ENCODE peak calls at places on chromosomes 4 and X, in six cellular contexts. I, D, A, J, K and X are unnamed samples.

GRCh38 chrX:147077472-147077871 is 262.9 kb upstream of the CXorf51A start:
- DNase-seq in I (no peak), D (no peak), A (no peak), J (no peak), K (no peak), X (no peak)

GRCh38 chrX:18674417-18674787 is 2.5 kb upstream of the RS1 start:
- DNase-seq in I (peak; percentile 51), D (peak; percentile 41), A (no peak), J (peak; percentile 30), K (peak; percentile 80), X (peak; percentile 11)

GRCh38 chr4:22531226-22531625 is 15.4 kb upstream of the ADGRA3 start:
- DNase-seq in I (no peak), D (no peak), A (no peak), J (no peak), K (no peak), X (no peak)

GRCh38 chrX:24055043-24055356 is 244 bp downstream of the EIF2S3 start:
- DNase-seq in I (no peak), D (no peak), A (no peak), J (no peak), K (no peak), X (no peak)

GRCh38 chr4:38868055-38868965 is 704 bp downstream of the FAM114A1 start:
- DNase-seq in I (no peak), D (no peak), A (peak; percentile 23), J (no peak), K (no peak), X (no peak)

GRCh38 chr4:96352051-96352517 is 512.2 kb downstream of the PDHA2 start:
- DNase-seq in I (no peak), D (no peak), A (peak; percentile 14), J (no peak), K (peak; percentile 16), X (no peak)

GRCh38 chr4:80594696-80595095 is 259.2 kb downstream of the CFAP299 start:
- DNase-seq in I (no peak), D (no peak), A (no peak), J (no peak), K (no peak), X (no peak)

GRCh38 chr4:100164808-100165760 is 25.2 kb downstream of the DDIT4L start:
- DNase-seq in I (no peak), D (no peak), A (no peak), J (no peak), K (no peak), X (no peak)

GRCh38 chr4:25129926-25130325 is 30.3 kb downstream of the SEPSECS start:
- DNase-seq in I (no peak), D (no peak), A (no peak), J (no peak), K (no peak), X (no peak)

GRCh38 chrX:75603833-75604232 is 81.0 kb upstream of the ZDHHC15 start:
- DNase-seq in I (no peak), D (no peak), A (peak; percentile 11), J (peak; percentile 16), K (peak; percentile 42), X (no peak)

GRCh38 chrX:148665001-148665400 is 164.6 kb downstream of the AFF2 start:
- DNase-seq in I (no peak), D (no peak), A (no peak), J (no peak), K (no peak), X (no peak)

GRCh38 chr4:52619591-52619931 is 39.5 kb downstream of the USP46 start:
- DNase-seq in I (no peak), D (no peak), A (no peak), J (no peak), K (no peak), X (no peak)

GRCh38 chr4:60201052-60201673 is 999.0 kb upstream of the ADGRL3 start:
- DNase-seq in I (no peak), D (no peak), A (peak; percentile 22), J (no peak), K (peak; percentile 27), X (no peak)

GRCh38 chr4:159273841-159274240 is 171.0 kb downstream of the RAPGEF2 start:
- DNase-seq in I (no peak), D (no peak), A (no peak), J (no peak), K (no peak), X (no peak)

GRCh38 chrX:117972681-117973080 is 143.9 kb downstream of the KLHL13 start:
- DNase-seq in I (no peak), D (no peak), A (peak; percentile 60), J (no peak), K (no peak), X (no peak)

GRCh38 chr4:48954314-48954713 is 31.8 kb upstream of the CWH43 start:
- DNase-seq in I (no peak), D (no peak), A (no peak), J (no peak), K (no peak), X (no peak)

GRCh38 chrX:41561045-41561444 is 113.9 kb downstream of the NYX start:
- DNase-seq in I (no peak), D (no peak), A (peak; percentile 77), J (peak; percentile 5), K (no peak), X (no peak)

GRCh38 chr4:172654482-172654881 is 514.1 kb upstream of the GALNT7 start:
- DNase-seq in I (no peak), D (no peak), A (no peak), J (no peak), K (no peak), X (no peak)

GRCh38 chrX:119105826-119106225 is 21.8 kb downstream of the KIAA1210 start:
- DNase-seq in I (no peak), D (no peak), A (no peak), J (no peak), K (no peak), X (no peak)

GRCh38 chr4:114770624-114771023 is 172.0 kb downstream of the UGT8 start:
- DNase-seq in I (no peak), D (no peak), A (no peak), J (no peak), K (no peak), X (no peak)

GRCh38 chrX:77003956-77004355 is 443.2 kb upstream of the FGF16 start:
- DNase-seq in I (no peak), D (no peak), A (no peak), J (no peak), K (no peak), X (no peak)

GRCh38 chr4:169160825-169161224 is 109.9 kb downstream of the SH3RF1 start:
- DNase-seq in I (no peak), D (no peak), A (no peak), J (no peak), K (no peak), X (no peak)

GRCh38 chrX:123830309-123830708 is 29.5 kb upstream of the XIAP start:
- DNase-seq in I (no peak), D (peak; percentile 42), A (peak; percentile 86), J (peak; percentile 81), K (no peak), X (no peak)

GRCh38 chrX:24025741-24026402 is 1.1 kb downstream of the KLHL15 start:
- DNase-seq in I (peak; percentile 51), D (no peak), A (peak; percentile 24), J (peak; percentile 33), K (no peak), X (no peak)

GRCh38 chrX:21638311-21638710 is 19.8 kb downstream of the KLHL34 start:
- DNase-seq in I (no peak), D (no peak), A (peak; percentile 51), J (no peak), K (no peak), X (no peak)

GRCh38 chr4:71322425-71322824 is 16.4 kb upstream of the SLC4A4 start:
- DNase-seq in I (no peak), D (no peak), A (no peak), J (no peak), K (no peak), X (no peak)
- H3K9me3 ChIP-seq in I (no peaks in the 10 kb centered on the region), D (no peaks in the 10 kb centered on the region), A (no peaks in the 10 kb centered on the region), J (no peaks in the 10 kb centered on the region), K (no peaks in the 10 kb centered on the region), X (no peaks in the 10 kb centered on the region)

GRCh38 chrX:68801737-68802290 is 27.0 kb upstream of the EFNB1 start:
- DNase-seq in I (no peak), D (no peak), A (no peak), J (no peak), K (no peak), X (no peak)
- H3K9me3 ChIP-seq in I (peaks cover 9% of the 10 kb centered on the region), D (no peaks in the 10 kb centered on the region), A (peaks cover 10% of the 10 kb centered on the region), J (no peaks in the 10 kb centered on the region), K (no peaks in the 10 kb centered on the region), X (no peaks in the 10 kb centered on the region)

GRCh38 chrX:63934160-63934559 is 149.1 kb upstream of the ARHGEF9 start:
- DNase-seq in I (no peak), D (no peak), A (no peak), J (no peak), K (no peak), X (no peak)

GRCh38 chrX:63932907-63933306 is 147.9 kb upstream of the ARHGEF9 start:
- DNase-seq in I (no peak), D (no peak), A (no peak), J (no peak), K (no peak), X (no peak)

GRCh38 chrX:63930140-63930539 is 145.1 kb upstream of the ARHGEF9 start:
- DNase-seq in I (no peak), D (no peak), A (peak; percentile 4), J (no peak), K (peak; percentile 2), X (no peak)

GRCh38 chrX:63932006-63932405 is 147.0 kb upstream of the ARHGEF9 start:
- DNase-seq in I (no peak), D (no peak), A (no peak), J (no peak), K (no peak), X (no peak)

DNA sequence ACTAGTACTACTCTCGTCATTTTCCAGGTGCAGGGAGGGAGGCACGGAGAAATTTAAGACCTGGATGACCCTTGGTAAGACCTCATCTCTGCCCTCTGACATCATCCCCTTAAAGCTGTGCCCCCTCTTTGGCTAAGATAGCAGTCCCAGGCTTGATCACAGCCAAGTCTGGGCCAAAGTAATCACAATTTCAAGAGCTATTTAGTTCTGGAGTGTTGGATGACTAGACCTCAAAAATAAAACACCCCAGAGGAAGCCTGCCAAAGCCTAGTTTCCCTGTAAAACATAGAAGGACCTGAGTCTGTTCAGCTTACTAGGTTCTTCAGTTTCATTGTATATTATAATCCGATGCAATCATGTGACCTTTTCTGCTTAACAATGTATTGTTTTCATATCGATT is 144.6 kb upstream of the ARHGEF9 start:
- DNase-seq in I (no peak), D (no peak), A (no peak), J (no peak), K (no peak), X (no peak)
- H3K9me3 ChIP-seq in I (peaks cover 3% of the 10 kb centered on the region), D (no peaks in the 10 kb centered on the region), A (peaks cover 17% of the 10 kb centered on the region), J (no peaks in the 10 kb centered on the region), K (no peaks in the 10 kb centered on the region), X (peaks cover 2% of the 10 kb centered on the region)

DNA sequence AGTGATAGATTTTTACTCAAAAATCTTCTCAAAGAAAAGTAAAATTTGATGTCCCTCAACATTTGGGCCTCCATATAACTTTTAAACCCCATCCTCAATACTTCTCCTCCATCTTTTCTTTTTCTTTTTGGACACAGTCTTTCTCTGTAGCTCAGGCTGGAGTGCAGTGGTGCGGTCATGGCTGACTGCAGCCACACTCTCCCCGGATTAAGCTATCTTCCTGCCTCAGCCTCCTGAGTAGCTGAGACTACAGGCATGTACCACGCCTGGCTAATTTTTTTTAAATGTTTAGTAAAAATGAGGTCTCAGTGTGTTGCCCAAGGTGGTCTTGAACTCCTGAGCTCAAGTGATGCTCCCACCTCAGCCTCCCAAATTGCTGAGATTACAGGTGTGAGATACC is 33.1 kb downstream of the KDM6A start:
- DNase-seq in I (no peak), D (peak; percentile 50), A (no peak), J (no peak), K (no peak), X (no peak)
- H3K9me3 ChIP-seq in I (no peaks in the 10 kb centered on the region), D (no peaks in the 10 kb centered on the region), A (no peaks in the 10 kb centered on the region), J (peaks cover 3% of the 10 kb centered on the region), K (peaks cover 10% of the 10 kb centered on the region), X (no peaks in the 10 kb centered on the region)